ENCODE peak calls at places on chromosomes 11 and 22, in nine cellular contexts. One of them, this sample, is unnamed.

GRCh38 chr11:37710031-37710430 is 1112.0 kb upstream of the RAG2 start:
- DNase-seq in AG08396: no peak
- DNase-seq in neural progenitor cell: no peak
- DNase-seq in cardiac muscle cell: no peak
- DNase-seq in pancreas: no peak
- DNase-seq in amygdala: peak; percentile 3
- DNase-seq in CD8-positive, alpha-beta T cell: no peak
- DNase-seq in stimulated activated CD4-positive, alpha-beta T cell treated with anti-CD3 and anti-CD28 coated beads, Interleukin-15, amount 100 ng/mL, for 1 hour: no peak
- DNase-seq in hippocampal formation: no peak
- DNase-seq in this sample: no peak

GRCh38 chr22:29951675-29952413 is 68.9 kb downstream of the MTMR3 start:
- DNase-seq in AG08396: no peak
- DNase-seq in neural progenitor cell: no peak
- DNase-seq in cardiac muscle cell: no peak
- DNase-seq in pancreas: no peak
- DNase-seq in amygdala: no peak
- DNase-seq in CD8-positive, alpha-beta T cell: no peak
- DNase-seq in stimulated activated CD4-positive, alpha-beta T cell treated with anti-CD3 and anti-CD28 coated beads, Interleukin-15, amount 100 ng/mL, for 1 hour: no peak
- DNase-seq in hippocampal formation: no peak
- DNase-seq in this sample: no peak

GRCh38 chr11:35083181-35084061 is 55.5 kb upstream of the CD44 start:
- DNase-seq in AG08396: peak; percentile 85
- DNase-seq in neural progenitor cell: peak; percentile 6
- DNase-seq in cardiac muscle cell: no peak
- DNase-seq in pancreas: no peak
- DNase-seq in amygdala: peak; percentile 13
- DNase-seq in CD8-positive, alpha-beta T cell: peak; percentile 69
- DNase-seq in stimulated activated CD4-positive, alpha-beta T cell treated with anti-CD3 and anti-CD28 coated beads, Interleukin-15, amount 100 ng/mL, for 1 hour: peak; percentile 42
- DNase-seq in hippocampal formation: peak; percentile 32
- DNase-seq in this sample: peak; percentile 73

GRCh38 chr11:44464741-44465140 is 100.7 kb upstream of the CD82 start:
- DNase-seq in AG08396: no peak
- DNase-seq in neural progenitor cell: no peak
- DNase-seq in cardiac muscle cell: no peak
- DNase-seq in pancreas: no peak
- DNase-seq in amygdala: no peak
- DNase-seq in CD8-positive, alpha-beta T cell: no peak
- DNase-seq in stimulated activated CD4-positive, alpha-beta T cell treated with anti-CD3 and anti-CD28 coated beads, Interleukin-15, amount 100 ng/mL, for 1 hour: no peak
- DNase-seq in hippocampal formation: no peak
- DNase-seq in this sample: no peak

GRCh38 chr11:103805688-103806009 is 230.8 kb upstream of the DDI1 start:
- DNase-seq in AG08396: no peak
- DNase-seq in neural progenitor cell: no peak
- DNase-seq in cardiac muscle cell: no peak
- DNase-seq in pancreas: no peak
- DNase-seq in amygdala: no peak
- DNase-seq in CD8-positive, alpha-beta T cell: no peak
- DNase-seq in stimulated activated CD4-positive, alpha-beta T cell treated with anti-CD3 and anti-CD28 coated beads, Interleukin-15, amount 100 ng/mL, for 1 hour: no peak
- DNase-seq in hippocampal formation: no peak
- DNase-seq in this sample: no peak

GRCh38 chr22:29152381-29153138 is 53.1 kb upstream of the EMID1 start:
- DNase-seq in AG08396: no peak
- DNase-seq in neural progenitor cell: peak; percentile 55
- DNase-seq in cardiac muscle cell: no peak
- DNase-seq in pancreas: peak; percentile 46
- DNase-seq in amygdala: peak; percentile 42
- DNase-seq in CD8-positive, alpha-beta T cell: no peak
- DNase-seq in stimulated activated CD4-positive, alpha-beta T cell treated with anti-CD3 and anti-CD28 coated beads, Interleukin-15, amount 100 ng/mL, for 1 hour: no peak
- DNase-seq in hippocampal formation: peak; percentile 44
- DNase-seq in this sample: peak; percentile 14

GRCh38 chr11:78156081-78156844 is 16.8 kb upstream of the ALG8 start:
- DNase-seq in AG08396: no peak
- DNase-seq in neural progenitor cell: no peak
- DNase-seq in cardiac muscle cell: no peak
- DNase-seq in pancreas: no peak
- DNase-seq in amygdala: no peak
- DNase-seq in CD8-positive, alpha-beta T cell: no peak
- DNase-seq in stimulated activated CD4-positive, alpha-beta T cell treated with anti-CD3 and anti-CD28 coated beads, Interleukin-15, amount 100 ng/mL, for 1 hour: no peak
- DNase-seq in hippocampal formation: no peak
- DNase-seq in this sample: no peak

GRCh38 chr11:130146797-130147196 is 12.8 kb upstream of the ST14 start:
- DNase-seq in AG08396: no peak
- DNase-seq in neural progenitor cell: no peak
- DNase-seq in cardiac muscle cell: no peak
- DNase-seq in pancreas: no peak
- DNase-seq in amygdala: no peak
- DNase-seq in CD8-positive, alpha-beta T cell: no peak
- DNase-seq in stimulated activated CD4-positive, alpha-beta T cell treated with anti-CD3 and anti-CD28 coated beads, Interleukin-15, amount 100 ng/mL, for 1 hour: no peak
- DNase-seq in hippocampal formation: no peak
- DNase-seq in this sample: no peak

GRCh38 chr11:69213964-69214363 is 58.2 kb downstream of the SMIM38 start:
- DNase-seq in AG08396: no peak
- DNase-seq in neural progenitor cell: no peak
- DNase-seq in cardiac muscle cell: no peak
- DNase-seq in pancreas: no peak
- DNase-seq in amygdala: no peak
- DNase-seq in CD8-positive, alpha-beta T cell: no peak
- DNase-seq in stimulated activated CD4-positive, alpha-beta T cell treated with anti-CD3 and anti-CD28 coated beads, Interleukin-15, amount 100 ng/mL, for 1 hour: no peak
- DNase-seq in hippocampal formation: no peak
- DNase-seq in this sample: no peak

GRCh38 chr22:22060200-22061084 is 77.9 kb upstream of the TOP3B start:
- DNase-seq in AG08396: peak; percentile 73
- DNase-seq in neural progenitor cell: peak; percentile 82
- DNase-seq in cardiac muscle cell: peak; percentile 73
- DNase-seq in pancreas: peak; percentile 83
- DNase-seq in amygdala: peak; percentile 26
- DNase-seq in CD8-positive, alpha-beta T cell: peak; percentile 41
- DNase-seq in stimulated activated CD4-positive, alpha-beta T cell treated with anti-CD3 and anti-CD28 coated beads, Interleukin-15, amount 100 ng/mL, for 1 hour: no peak
- DNase-seq in hippocampal formation: peak; percentile 62
- DNase-seq in this sample: peak; percentile 85

GRCh38 chr22:42603427-42603826 is 11.3 kb downstream of the POLDIP3 start:
- DNase-seq in AG08396: no peak
- DNase-seq in neural progenitor cell: no peak
- DNase-seq in cardiac muscle cell: no peak
- DNase-seq in pancreas: no peak
- DNase-seq in amygdala: no peak
- DNase-seq in CD8-positive, alpha-beta T cell: no peak
- DNase-seq in stimulated activated CD4-positive, alpha-beta T cell treated with anti-CD3 and anti-CD28 coated beads, Interleukin-15, amount 100 ng/mL, for 1 hour: no peak
- DNase-seq in hippocampal formation: no peak
- DNase-seq in this sample: no peak

GRCh38 chr11:2889399-2890273 is 4.1 kb upstream of the CDKN1C start:
- DNase-seq in AG08396: no peak
- DNase-seq in neural progenitor cell: no peak
- DNase-seq in cardiac muscle cell: no peak
- DNase-seq in pancreas: peak; percentile 57
- DNase-seq in amygdala: no peak
- DNase-seq in CD8-positive, alpha-beta T cell: no peak
- DNase-seq in stimulated activated CD4-positive, alpha-beta T cell treated with anti-CD3 and anti-CD28 coated beads, Interleukin-15, amount 100 ng/mL, for 1 hour: no peak
- DNase-seq in hippocampal formation: no peak
- DNase-seq in this sample: no peak

GRCh38 chr22:35397095-35397904 is 2.6 kb upstream of the MCM5 start:
- DNase-seq in AG08396: no peak
- DNase-seq in neural progenitor cell: no peak
- DNase-seq in cardiac muscle cell: no peak
- DNase-seq in pancreas: no peak
- DNase-seq in amygdala: no peak
- DNase-seq in CD8-positive, alpha-beta T cell: no peak
- DNase-seq in stimulated activated CD4-positive, alpha-beta T cell treated with anti-CD3 and anti-CD28 coated beads, Interleukin-15, amount 100 ng/mL, for 1 hour: no peak
- DNase-seq in hippocampal formation: no peak
- DNase-seq in this sample: no peak

GRCh38 chr11:12287009-12287373 is 90.4 kb upstream of the PARVA start:
- DNase-seq in AG08396: peak; percentile 82
- DNase-seq in neural progenitor cell: no peak
- DNase-seq in cardiac muscle cell: no peak
- DNase-seq in pancreas: no peak
- DNase-seq in amygdala: no peak
- DNase-seq in CD8-positive, alpha-beta T cell: no peak
- DNase-seq in stimulated activated CD4-positive, alpha-beta T cell treated with anti-CD3 and anti-CD28 coated beads, Interleukin-15, amount 100 ng/mL, for 1 hour: no peak
- DNase-seq in hippocampal formation: no peak
- DNase-seq in this sample: no peak

GRCh38 chr11:123255909-123256308 is 60.9 kb upstream of the CLMP start:
- DNase-seq in AG08396: no peak
- DNase-seq in neural progenitor cell: peak; percentile 77
- DNase-seq in cardiac muscle cell: no peak
- DNase-seq in pancreas: no peak
- DNase-seq in amygdala: no peak
- DNase-seq in CD8-positive, alpha-beta T cell: no peak
- DNase-seq in stimulated activated CD4-positive, alpha-beta T cell treated with anti-CD3 and anti-CD28 coated beads, Interleukin-15, amount 100 ng/mL, for 1 hour: no peak
- DNase-seq in hippocampal formation: no peak
- DNase-seq in this sample: no peak

GRCh38 chr11:6497069-6497839 is at the start of gene DNHD1:
- DNase-seq in AG08396: peak; percentile 44
- DNase-seq in neural progenitor cell: peak; percentile 16
- DNase-seq in cardiac muscle cell: no peak
- DNase-seq in pancreas: no peak
- DNase-seq in amygdala: no peak
- DNase-seq in CD8-positive, alpha-beta T cell: no peak
- DNase-seq in stimulated activated CD4-positive, alpha-beta T cell treated with anti-CD3 and anti-CD28 coated beads, Interleukin-15, amount 100 ng/mL, for 1 hour: no peak
- DNase-seq in hippocampal formation: no peak
- DNase-seq in this sample: no peak

GRCh38 chr11:83827940-83828554 is 541.9 kb upstream of the CCDC90B start:
- DNase-seq in AG08396: peak; percentile 24
- DNase-seq in neural progenitor cell: peak; percentile 65
- DNase-seq in cardiac muscle cell: peak; percentile 34
- DNase-seq in pancreas: no peak
- DNase-seq in amygdala: no peak
- DNase-seq in CD8-positive, alpha-beta T cell: no peak
- DNase-seq in stimulated activated CD4-positive, alpha-beta T cell treated with anti-CD3 and anti-CD28 coated beads, Interleukin-15, amount 100 ng/mL, for 1 hour: no peak
- DNase-seq in hippocampal formation: no peak
- DNase-seq in this sample: no peak

GRCh38 chr11:59463176-59463575 is 6.4 kb downstream of the OR4D6 start:
- DNase-seq in AG08396: peak; percentile 4
- DNase-seq in neural progenitor cell: no peak
- DNase-seq in cardiac muscle cell: no peak
- DNase-seq in pancreas: no peak
- DNase-seq in amygdala: no peak
- DNase-seq in CD8-positive, alpha-beta T cell: no peak
- DNase-seq in stimulated activated CD4-positive, alpha-beta T cell treated with anti-CD3 and anti-CD28 coated beads, Interleukin-15, amount 100 ng/mL, for 1 hour: no peak
- DNase-seq in hippocampal formation: no peak
- DNase-seq in this sample: no peak

GRCh38 chr11:72058416-72059034 is 21.8 kb downstream of the NUMA1 start:
- DNase-seq in AG08396: no peak
- DNase-seq in neural progenitor cell: no peak
- DNase-seq in cardiac muscle cell: no peak
- DNase-seq in pancreas: no peak
- DNase-seq in amygdala: no peak
- DNase-seq in CD8-positive, alpha-beta T cell: no peak
- DNase-seq in stimulated activated CD4-positive, alpha-beta T cell treated with anti-CD3 and anti-CD28 coated beads, Interleukin-15, amount 100 ng/mL, for 1 hour: no peak
- DNase-seq in hippocampal formation: no peak
- DNase-seq in this sample: no peak

GRCh38 chr11:1072116-1072820 is 2.4 kb upstream of the MUC2 start:
- DNase-seq in AG08396: no peak
- DNase-seq in neural progenitor cell: no peak
- DNase-seq in cardiac muscle cell: no peak
- DNase-seq in pancreas: no peak
- DNase-seq in amygdala: no peak
- DNase-seq in CD8-positive, alpha-beta T cell: no peak
- DNase-seq in stimulated activated CD4-positive, alpha-beta T cell treated with anti-CD3 and anti-CD28 coated beads, Interleukin-15, amount 100 ng/mL, for 1 hour: no peak
- DNase-seq in hippocampal formation: no peak
- DNase-seq in this sample: peak; percentile 34

GRCh38 chr11:28878025-28878424 is 769.8 kb downstream of the METTL15 start:
- DNase-seq in AG08396: no peak
- DNase-seq in neural progenitor cell: no peak
- DNase-seq in cardiac muscle cell: no peak
- DNase-seq in pancreas: no peak
- DNase-seq in amygdala: no peak
- DNase-seq in CD8-positive, alpha-beta T cell: no peak
- DNase-seq in stimulated activated CD4-positive, alpha-beta T cell treated with anti-CD3 and anti-CD28 coated beads, Interleukin-15, amount 100 ng/mL, for 1 hour: no peak
- DNase-seq in hippocampal formation: no peak
- DNase-seq in this sample: no peak

GRCh38 chr11:106706355-106706754 is 311.9 kb downstream of the GUCY1A2 start:
- DNase-seq in AG08396: no peak
- DNase-seq in neural progenitor cell: no peak
- DNase-seq in cardiac muscle cell: no peak
- DNase-seq in pancreas: no peak
- DNase-seq in amygdala: no peak
- DNase-seq in CD8-positive, alpha-beta T cell: no peak
- DNase-seq in stimulated activated CD4-positive, alpha-beta T cell treated with anti-CD3 and anti-CD28 coated beads, Interleukin-15, amount 100 ng/mL, for 1 hour: no peak
- DNase-seq in hippocampal formation: no peak
- DNase-seq in this sample: no peak

GRCh38 chr11:79383874-79384273 is 57.0 kb downstream of the TENM4 start:
- DNase-seq in AG08396: no peak
- DNase-seq in neural progenitor cell: no peak
- DNase-seq in cardiac muscle cell: no peak
- DNase-seq in pancreas: no peak
- DNase-seq in amygdala: no peak
- DNase-seq in CD8-positive, alpha-beta T cell: no peak
- DNase-seq in stimulated activated CD4-positive, alpha-beta T cell treated with anti-CD3 and anti-CD28 coated beads, Interleukin-15, amount 100 ng/mL, for 1 hour: no peak
- DNase-seq in hippocampal formation: no peak
- DNase-seq in this sample: no peak

GRCh38 chr22:46734830-46735453 is 3.1 kb downstream of the CERK start:
- DNase-seq in AG08396: no peak
- DNase-seq in neural progenitor cell: no peak
- DNase-seq in cardiac muscle cell: no peak
- DNase-seq in pancreas: no peak
- DNase-seq in amygdala: no peak
- DNase-seq in CD8-positive, alpha-beta T cell: peak; percentile 74
- DNase-seq in stimulated activated CD4-positive, alpha-beta T cell treated with anti-CD3 and anti-CD28 coated beads, Interleukin-15, amount 100 ng/mL, for 1 hour: peak; percentile 52
- DNase-seq in hippocampal formation: no peak
- DNase-seq in this sample: no peak

GRCh38 chr22:41181349-41182241 is 23.5 kb upstream of the L3MBTL2 start:
- DNase-seq in AG08396: no peak
- DNase-seq in neural progenitor cell: no peak
- DNase-seq in cardiac muscle cell: no peak
- DNase-seq in pancreas: no peak
- DNase-seq in amygdala: no peak
- DNase-seq in CD8-positive, alpha-beta T cell: no peak
- DNase-seq in stimulated activated CD4-positive, alpha-beta T cell treated with anti-CD3 and anti-CD28 coated beads, Interleukin-15, amount 100 ng/mL, for 1 hour: no peak
- DNase-seq in hippocampal formation: no peak
- DNase-seq in this sample: no peak

GRCh38 chr11:118607401-118608267 is at the start of gene PHLDB1:
- DNase-seq in AG08396: peak; percentile 82
- DNase-seq in neural progenitor cell: peak; percentile 65
- DNase-seq in cardiac muscle cell: peak; percentile 49
- DNase-seq in pancreas: peak; percentile 81
- DNase-seq in amygdala: peak; percentile 88
- DNase-seq in CD8-positive, alpha-beta T cell: peak; percentile 49
- DNase-seq in stimulated activated CD4-positive, alpha-beta T cell treated with anti-CD3 and anti-CD28 coated beads, Interleukin-15, amount 100 ng/mL, for 1 hour: no peak
- DNase-seq in hippocampal formation: peak; percentile 85
- DNase-seq in this sample: no peak

GRCh38 chr11:59380263-59381059 is 21.8 kb downstream of the OR5AN1 start:
- DNase-seq in AG08396: no peak
- DNase-seq in neural progenitor cell: no peak
- DNase-seq in cardiac muscle cell: no peak
- DNase-seq in pancreas: no peak
- DNase-seq in amygdala: no peak
- DNase-seq in CD8-positive, alpha-beta T cell: no peak
- DNase-seq in stimulated activated CD4-positive, alpha-beta T cell treated with anti-CD3 and anti-CD28 coated beads, Interleukin-15, amount 100 ng/mL, for 1 hour: no peak
- DNase-seq in hippocampal formation: no peak
- DNase-seq in this sample: no peak

GRCh38 chr11:134581966-134582787 is 170.1 kb upstream of the B3GAT1 start:
- DNase-seq in AG08396: no peak
- DNase-seq in neural progenitor cell: no peak
- DNase-seq in cardiac muscle cell: no peak
- DNase-seq in pancreas: no peak
- DNase-seq in amygdala: no peak
- DNase-seq in CD8-positive, alpha-beta T cell: no peak
- DNase-seq in stimulated activated CD4-positive, alpha-beta T cell treated with anti-CD3 and anti-CD28 coated beads, Interleukin-15, amount 100 ng/mL, for 1 hour: no peak
- DNase-seq in hippocampal formation: no peak
- DNase-seq in this sample: no peak

GRCh38 chr22:19689408-19689807 is 24.9 kb upstream of the SEPTIN5 start:
- DNase-seq in AG08396: no peak
- DNase-seq in neural progenitor cell: no peak
- DNase-seq in cardiac muscle cell: no peak
- DNase-seq in pancreas: no peak
- DNase-seq in amygdala: no peak
- DNase-seq in CD8-positive, alpha-beta T cell: no peak
- DNase-seq in stimulated activated CD4-positive, alpha-beta T cell treated with anti-CD3 and anti-CD28 coated beads, Interleukin-15, amount 100 ng/mL, for 1 hour: no peak
- DNase-seq in hippocampal formation: no peak
- DNase-seq in this sample: no peak

GRCh38 chr22:46077669-46078099 is 72.6 kb upstream of the PPARA start:
- DNase-seq in AG08396: no peak
- DNase-seq in neural progenitor cell: no peak
- DNase-seq in cardiac muscle cell: no peak
- DNase-seq in pancreas: no peak
- DNase-seq in amygdala: no peak
- DNase-seq in CD8-positive, alpha-beta T cell: no peak
- DNase-seq in stimulated activated CD4-positive, alpha-beta T cell treated with anti-CD3 and anti-CD28 coated beads, Interleukin-15, amount 100 ng/mL, for 1 hour: no peak
- DNase-seq in hippocampal formation: no peak
- DNase-seq in this sample: no peak

GRCh38 chr22:50524664-50525103 is 714 bp downstream of the SCO2 start:
- DNase-seq in AG08396: no peak
- DNase-seq in neural progenitor cell: no peak
- DNase-seq in cardiac muscle cell: no peak
- DNase-seq in pancreas: no peak
- DNase-seq in amygdala: no peak
- DNase-seq in CD8-positive, alpha-beta T cell: no peak
- DNase-seq in stimulated activated CD4-positive, alpha-beta T cell treated with anti-CD3 and anti-CD28 coated beads, Interleukin-15, amount 100 ng/mL, for 1 hour: no peak
- DNase-seq in hippocampal formation: no peak
- DNase-seq in this sample: no peak

This sample was measured in activated naive CD4-positive, alpha-beta T cell treated with anti-CD3 and anti-CD28 coated beads, Interleukin-2, amount 50 U/mL, for 72 hours.